ENCODE peak calls at places on chromosomes 16 and 17, in six cellular contexts. V is DND-41, Z is cardiac fibroblast, R is fibroblast of lung, A is upper lobe of right lung, O is astrocyte of the spinal cord. F is an unnamed sample.

GRCh38 chr17:1865252-1866037 is 35.6 kb downstream of the RPA1 start:
- DNase-seq in V (peak), Z (peak), R (peak), A (no peak), O (peak), F (peak)

GRCh38 chr17:60161598-60162330 is 12.0 kb downstream of the CA4 start:
- DNase-seq in V (no peak), Z (no peak), R (no peak), A (peak), O (no peak), F (no peak)

GRCh38 chr16:31033709-31034492 is 543 bp downstream of the STX4 start:
- DNase-seq in V (peak), Z (peak), R (peak), A (peak), O (peak), F (peak)

GRCh38 chr17:77737442-77738265 is 220.8 kb upstream of the TNRC6C start:
- DNase-seq in V (no peak), Z (no peak), R (no peak), A (peak), O (no peak), F (no peak)

GRCh38 chr17:80413771-80414507 is 1.0 kb upstream of the ENDOV start:
- DNase-seq in V (no peak), Z (no peak), R (no peak), A (no peak), O (no peak), F (no peak)

GRCh38 chr17:42107597-42108576 is 4.6 kb downstream of the DHX58 start:
- DNase-seq in V (peak), Z (no peak), R (peak), A (peak), O (peak), F (no peak)

GRCh38 chr17:59963738-59964454 is 644 bp downstream of the RNFT1 start:
- DNase-seq in V (peak), Z (peak), R (peak), A (no peak), O (peak), F (peak)

GRCh38 chr17:51860934-51861561 is 297.5 kb downstream of the CA10 start:
- DNase-seq in V (peak), Z (peak), R (no peak), A (no peak), O (no peak), F (peak)

GRCh38 chr16:28597692-28598261 is 927 bp upstream of the SULT1A2 start:
- DNase-seq in V (peak), Z (no peak), R (no peak), A (peak), O (no peak), F (no peak)

GRCh38 chr17:82864721-82865240 is 25.0 kb upstream of the ZNF750 start:
- DNase-seq in V (peak), Z (no peak), R (no peak), A (no peak), O (no peak), F (no peak)

GRCh38 chr17:15883617-15884111 is 61.3 kb upstream of the ADORA2B start:
- DNase-seq in V (no peak), Z (peak), R (peak), A (no peak), O (peak), F (peak)

GRCh38 chr16:7315813-7316212 is 16.8 kb upstream of the RBFOX1 start:
- DNase-seq in V (no peak), Z (no peak), R (no peak), A (no peak), O (no peak), F (no peak)
- H3K4me3 ChIP-seq in V (no peak), Z (no peak), R (no peak), A (no peak), O (no peak), F (no peak)

GRCh38 chr16:3389663-3390338 is 11.0 kb downstream of the ZSCAN32 start:
- DNase-seq in V (no peak), Z (no peak), R (no peak), A (no peak), O (no peak), F (no peak)
- TF ChIP-seq CTCF in V (no peak), Z (no peak), R (no peak), A (no peak), O (no peak), F (no peak)

GRCh38 chr16:1377406-1378010 is 25.8 kb downstream of the GNPTG start:
- DNase-seq in V (no peak), Z (no peak), R (no peak), A (no peak), O (no peak), F (no peak)
- H3K4me3 ChIP-seq in V (no peak), Z (no peak), R (no peak), A (no peak), O (no peak), F (no peak)

GRCh38 chr17:50634915-50635719 is 436 bp downstream of the ABCC3 start:
- DNase-seq in V (no peak), Z (no peak), R (no peak), A (no peak), O (no peak), F (no peak)
- TF ChIP-seq CTCF in V (no peak), Z (no peak), R (no peak), A (no peak), O (no peak), F (no peak)

DNA sequence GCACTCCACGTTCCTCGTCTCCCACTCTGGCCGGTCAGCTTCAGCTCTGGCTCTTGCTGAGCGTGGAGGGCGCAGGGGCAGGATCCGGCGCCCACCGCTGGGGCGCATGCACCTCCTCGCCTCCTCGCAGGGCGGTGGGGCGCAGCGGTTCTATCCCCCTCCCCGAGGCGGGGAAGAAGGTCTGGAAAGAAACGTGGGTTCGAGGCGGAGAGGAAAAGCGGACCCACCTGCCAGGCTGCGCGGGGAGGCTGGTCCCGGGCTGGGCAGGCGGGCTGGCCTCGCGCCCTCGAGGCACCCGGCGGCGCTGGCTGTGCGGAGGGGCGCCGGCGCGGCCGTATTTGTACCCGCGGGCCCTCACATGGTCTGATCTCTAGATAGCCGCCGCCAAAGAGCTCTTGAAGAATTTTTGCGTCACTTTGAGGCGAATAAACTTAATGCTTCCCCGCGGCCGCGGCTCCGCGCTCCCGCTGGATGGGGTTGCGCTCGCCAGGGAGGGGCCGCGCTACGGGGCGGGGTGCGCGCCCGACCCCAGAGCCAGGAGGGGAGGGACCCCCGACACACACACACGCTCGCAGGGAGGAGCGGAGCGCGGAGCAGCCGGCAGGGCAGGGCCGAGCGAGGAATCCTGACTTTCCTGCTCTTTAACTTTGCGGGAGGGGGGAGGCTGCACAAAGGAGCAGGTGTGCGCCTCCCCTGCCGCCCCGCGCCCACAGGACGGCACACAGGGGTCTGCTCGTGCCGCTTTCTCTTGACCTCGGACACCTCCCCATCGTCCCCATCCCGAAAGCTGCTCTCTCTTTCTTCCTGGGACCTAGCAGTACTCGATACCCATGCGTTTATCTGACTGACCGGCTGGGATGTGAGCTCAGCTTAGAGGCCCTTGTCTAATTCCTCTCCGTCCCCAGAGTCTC is at the start of gene SLC6A4:
- DNase-seq in V (no peak), Z (no peak), R (peak), A (no peak), O (no peak), F (no peak)
- H3K4me3 ChIP-seq in V (no peak), Z (peak), R (peak), A (peak), O (peak), F (peak)

GRCh38 chr17:81445642-81446500 is 50.6 kb downstream of the BAHCC1 start:
- DNase-seq in V (no peak), Z (no peak), R (peak), A (no peak), O (no peak), F (no peak)
- TF ChIP-seq CTCF in V (peak), Z (no peak), R (no peak), A (no peak), O (no peak), F (no peak)

DNA sequence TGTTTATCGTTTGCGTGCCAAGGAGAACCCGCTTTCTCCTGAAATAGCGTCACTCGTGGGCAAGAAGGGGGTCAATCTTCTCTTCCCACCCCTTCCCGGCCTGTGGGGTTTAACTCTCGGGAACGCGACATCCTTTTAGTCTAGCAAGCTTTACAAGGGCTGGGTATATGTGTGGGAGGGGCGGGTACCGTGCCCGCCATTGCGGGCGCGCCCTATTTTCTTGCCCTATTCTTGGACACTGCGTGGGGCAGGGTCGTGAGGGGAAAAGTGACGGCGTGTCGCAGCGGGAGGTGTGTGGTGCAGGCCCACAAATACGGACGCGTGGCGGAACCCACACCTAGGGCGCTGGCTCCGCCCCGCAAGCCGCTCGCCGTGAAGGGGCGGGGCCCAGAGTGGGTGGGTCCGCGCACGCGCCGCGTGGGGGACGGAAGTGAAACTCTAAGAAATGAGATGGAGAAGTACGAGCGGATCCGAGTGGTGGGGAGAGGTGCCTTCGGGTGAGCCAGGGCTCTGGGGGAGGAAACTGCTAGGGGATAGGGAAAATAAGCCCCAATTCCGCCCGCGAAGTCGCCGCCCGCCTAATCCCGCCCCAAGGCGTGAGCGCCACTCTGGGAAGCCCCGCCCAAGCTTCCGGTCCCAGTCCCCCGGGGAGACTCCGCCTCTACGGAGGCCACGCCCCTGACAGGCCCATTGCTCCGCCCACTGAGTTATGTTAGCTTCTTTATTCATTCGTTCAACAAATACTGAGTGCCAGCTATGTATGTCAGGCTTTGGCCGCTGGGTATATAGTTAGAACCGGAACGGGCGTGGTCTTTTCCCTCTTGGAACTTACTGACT is at the start of gene NEK8:
- DNase-seq in V (peak), Z (peak), R (peak), A (peak), O (peak), F (peak)
- H3K4me3 ChIP-seq in V (peak), Z (peak), R (peak), A (peak), O (peak), F (peak)

DNA sequence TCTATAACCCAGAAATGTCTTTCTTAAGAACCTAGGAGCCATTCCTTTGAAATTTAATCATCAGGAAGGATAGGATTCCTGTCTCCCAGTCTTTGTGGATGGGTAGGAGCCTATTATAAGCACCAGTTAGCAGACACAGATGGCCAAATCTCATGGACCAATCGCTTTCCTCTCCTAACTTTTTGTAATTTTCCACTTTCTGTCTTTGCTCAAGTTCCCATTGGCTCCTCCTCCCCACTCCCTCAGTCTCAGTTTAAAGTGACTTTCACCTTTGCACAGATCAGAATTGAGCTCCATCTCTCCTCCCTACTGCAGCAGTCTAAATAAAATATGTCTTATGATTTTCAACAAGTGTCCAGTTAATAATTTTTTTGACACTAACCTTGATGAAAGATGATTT is 192.3 kb downstream of the HS3ST3A1 start:
- DNase-seq in V (no peak), Z (no peak), R (no peak), A (no peak), O (no peak), F (no peak)
- TF ChIP-seq CTCF in V (no peak), Z (no peak), R (no peak), A (no peak), O (no peak), F (no peak)

GRCh38 chr16:4324871-4325740 is 9.2 kb downstream of the GLIS2 start:
- DNase-seq in V (no peak), Z (no peak), R (no peak), A (no peak), O (no peak), F (no peak)

GRCh38 chr16:4323071-4323844 is 7.4 kb downstream of the GLIS2 start:
- DNase-seq in V (no peak), Z (no peak), R (no peak), A (peak), O (no peak), F (no peak)

GRCh38 chr16:4324479-4324868 is 8.6 kb downstream of the GLIS2 start:
- DNase-seq in V (no peak), Z (no peak), R (no peak), A (no peak), O (no peak), F (no peak)

GRCh38 chr16:4322121-4323035 is 6.5 kb downstream of the GLIS2 start:
- DNase-seq in V (no peak), Z (no peak), R (no peak), A (no peak), O (no peak), F (no peak)

GRCh38 chr16:4323845-4324478 is 8.1 kb downstream of the GLIS2 start:
- DNase-seq in V (no peak), Z (peak), R (peak), A (peak), O (peak), F (peak)
- H3K4me3 ChIP-seq in V (no peak), Z (no peak), R (peak), A (no peak), O (no peak), F (peak)

F was measured in AG10803.